ENCODE peak calls at places on chromosomes 5 and 9, in seven cellular contexts. C, P, R, K, A, M and D are unnamed samples.

GRCh38 chr5:176788091-176788490 is 22.3 kb upstream of the UNC5A start:
- DNase-seq in A (no peak), K (no peak), R (no peak), M (no peak), C (no peak), P (no peak), D (no peak)

GRCh38 chr9:126219717-126220116 is 106.9 kb upstream of the MVB12B start:
- DNase-seq in M (no peak), R (no peak), P (no peak), K (no peak), C (no peak), A (no peak), D (peak; percentile 2)

GRCh38 chr5:39426136-39426535 is 1.4 kb upstream of the DAB2 start:
- DNase-seq in A (no peak), R (no peak), K (peak; percentile 48), P (no peak), M (no peak), C (no peak), D (no peak)

GRCh38 chr5:90747693-90748092 is 189.1 kb downstream of the ADGRV1 start:
- DNase-seq in R (no peak), M (no peak), K (no peak), P (no peak), C (no peak), A (no peak), D (no peak)

GRCh38 chr5:15007549-15008142 is 136.1 kb upstream of the ANKH start:
- DNase-seq in R (no peak), A (no peak), P (no peak), C (no peak), M (no peak), K (no peak), D (no peak)

GRCh38 chr5:116135344-116135743 is 50.5 kb downstream of the COMMD10 start:
- DNase-seq in P (peak; percentile 23), R (no peak), M (no peak), C (no peak), A (no peak), K (no peak), D (no peak)

GRCh38 chr5:135356522-135357318 is 42.3 kb downstream of the MACROH2A1 start:
- DNase-seq in R (no peak), M (no peak), K (peak; percentile 21), A (no peak), C (no peak), P (no peak), D (peak; percentile 52)

GRCh38 chr9:71890042-71890680 is 20.8 kb downstream of the ABHD17B start:
- DNase-seq in R (no peak), C (no peak), K (no peak), P (no peak), A (no peak), M (no peak), D (no peak)

GRCh38 chr5:141476132-141476909 is 555 bp downstream of the PCDHGC3 start:
- DNase-seq in M (no peak), P (peak; percentile 30), C (no peak), R (no peak), A (no peak), K (peak; percentile 76), D (peak; percentile 70)

GRCh38 chr5:155943516-155944407 is 383.2 kb upstream of the SGCD start:
- DNase-seq in M (no peak), C (peak; percentile 22), R (no peak), K (no peak), A (no peak), P (peak; percentile 23), D (peak; percentile 70)

GRCh38 chr5:173327948-173328895 is at the start of gene STC2:
- DNase-seq in P (peak; percentile 85), K (peak; percentile 83), M (no peak), A (no peak), C (no peak), R (no peak), D (peak; percentile 90)